ENCODE peak calls at places on chromosomes 13 and 19, in nine cellular contexts. One of them, this sample, is unnamed.

GRCh38 chr19:39934584-39935233 is at the start of gene FCGBP:
- DNase-seq in substantia nigra: no peak
- DNase-seq in fibroblast of lung: no peak
- DNase-seq in Peyer's patch: peak
- DNase-seq in AG04450: no peak
- DNase-seq in cardiac muscle cell: no peak
- DNase-seq in Panc1: no peak
- DNase-seq in H9: no peak
- DNase-seq in heart right ventricle: no peak
- DNase-seq in this sample: no peak

GRCh38 chr19:17117250-17117789 is 41.7 kb downstream of the MYO9B start:
- DNase-seq in substantia nigra: peak
- DNase-seq in fibroblast of lung: no peak
- DNase-seq in Peyer's patch: no peak
- DNase-seq in AG04450: no peak
- DNase-seq in cardiac muscle cell: no peak
- DNase-seq in Panc1: no peak
- DNase-seq in H9: no peak
- DNase-seq in heart right ventricle: no peak
- DNase-seq in this sample: no peak

GRCh38 chr19:34067861-34068271 is 104.4 kb upstream of the LSM14A start:
- DNase-seq in substantia nigra: no peak
- DNase-seq in fibroblast of lung: peak
- DNase-seq in Peyer's patch: no peak
- DNase-seq in AG04450: no peak
- DNase-seq in cardiac muscle cell: no peak
- DNase-seq in Panc1: peak
- DNase-seq in H9: no peak
- DNase-seq in heart right ventricle: no peak
- DNase-seq in this sample: no peak

GRCh38 chr19:3643592-3644313 is 17.2 kb upstream of the CACTIN start:
- DNase-seq in substantia nigra: no peak
- DNase-seq in fibroblast of lung: no peak
- DNase-seq in Peyer's patch: no peak
- DNase-seq in AG04450: no peak
- DNase-seq in cardiac muscle cell: no peak
- DNase-seq in Panc1: no peak
- DNase-seq in H9: no peak
- DNase-seq in heart right ventricle: no peak
- DNase-seq in this sample: no peak

GRCh38 chr19:45528744-45529453 is 21.6 kb downstream of the VASP start:
- DNase-seq in substantia nigra: no peak
- DNase-seq in fibroblast of lung: peak
- DNase-seq in Peyer's patch: peak
- DNase-seq in AG04450: no peak
- DNase-seq in cardiac muscle cell: peak
- DNase-seq in Panc1: no peak
- DNase-seq in H9: peak
- DNase-seq in heart right ventricle: no peak
- DNase-seq in this sample: no peak

GRCh38 chr13:67351915-67352314 is 121.8 kb upstream of the PCDH9 start:
- DNase-seq in substantia nigra: no peak
- DNase-seq in fibroblast of lung: peak
- DNase-seq in Peyer's patch: no peak
- DNase-seq in AG04450: no peak
- DNase-seq in cardiac muscle cell: no peak
- DNase-seq in Panc1: no peak
- DNase-seq in H9: no peak
- DNase-seq in heart right ventricle: no peak
- DNase-seq in this sample: no peak

GRCh38 chr13:94362411-94362909 is 117.0 kb downstream of the DCT start:
- DNase-seq in substantia nigra: peak
- DNase-seq in fibroblast of lung: peak
- DNase-seq in Peyer's patch: no peak
- DNase-seq in AG04450: peak
- DNase-seq in cardiac muscle cell: peak
- DNase-seq in Panc1: peak
- DNase-seq in H9: peak
- DNase-seq in heart right ventricle: no peak
- DNase-seq in this sample: peak

GRCh38 chr19:49497047-49497789 is 984 bp downstream of the RPS11 start:
- DNase-seq in substantia nigra: peak
- DNase-seq in fibroblast of lung: peak
- DNase-seq in Peyer's patch: peak
- DNase-seq in AG04450: no peak
- DNase-seq in cardiac muscle cell: peak
- DNase-seq in Panc1: no peak
- DNase-seq in H9: peak
- DNase-seq in heart right ventricle: peak
- DNase-seq in this sample: no peak

GRCh38 chr13:97234742-97235141 is 12.6 kb downstream of the MBNL2 start:
- DNase-seq in substantia nigra: no peak
- DNase-seq in fibroblast of lung: no peak
- DNase-seq in Peyer's patch: no peak
- DNase-seq in AG04450: no peak
- DNase-seq in cardiac muscle cell: no peak
- DNase-seq in Panc1: no peak
- DNase-seq in H9: no peak
- DNase-seq in heart right ventricle: no peak
- DNase-seq in this sample: no peak

GRCh38 chr19:3366104-3366760 is at the start of gene NFIC:
- DNase-seq in substantia nigra: peak
- DNase-seq in fibroblast of lung: peak
- DNase-seq in Peyer's patch: peak
- DNase-seq in AG04450: no peak
- DNase-seq in cardiac muscle cell: peak
- DNase-seq in Panc1: no peak
- DNase-seq in H9: peak
- DNase-seq in heart right ventricle: peak
- DNase-seq in this sample: no peak

GRCh38 chr13:88411696-88412095 is 740.5 kb downstream of the SLITRK5 start:
- DNase-seq in substantia nigra: no peak
- DNase-seq in fibroblast of lung: no peak
- DNase-seq in Peyer's patch: no peak
- DNase-seq in AG04450: no peak
- DNase-seq in cardiac muscle cell: no peak
- DNase-seq in Panc1: no peak
- DNase-seq in H9: no peak
- DNase-seq in heart right ventricle: no peak
- DNase-seq in this sample: no peak

GRCh38 chr13:89457977-89458376 is 1786.8 kb downstream of the SLITRK5 start:
- DNase-seq in substantia nigra: no peak
- DNase-seq in fibroblast of lung: peak
- DNase-seq in Peyer's patch: no peak
- DNase-seq in AG04450: peak
- DNase-seq in cardiac muscle cell: peak
- DNase-seq in Panc1: no peak
- DNase-seq in H9: no peak
- DNase-seq in heart right ventricle: no peak
- DNase-seq in this sample: peak

GRCh38 chr13:20160346-20161274 is at the start of gene GJA3:
- DNase-seq in substantia nigra: no peak
- DNase-seq in fibroblast of lung: peak
- DNase-seq in Peyer's patch: no peak
- DNase-seq in AG04450: no peak
- DNase-seq in cardiac muscle cell: peak
- DNase-seq in Panc1: no peak
- DNase-seq in H9: peak
- DNase-seq in heart right ventricle: peak
- DNase-seq in this sample: no peak

GRCh38 chr19:11425719-11426457 is 6.8 kb upstream of the RGL3 start:
- DNase-seq in substantia nigra: no peak
- DNase-seq in fibroblast of lung: no peak
- DNase-seq in Peyer's patch: no peak
- DNase-seq in AG04450: no peak
- DNase-seq in cardiac muscle cell: no peak
- DNase-seq in Panc1: no peak
- DNase-seq in H9: peak
- DNase-seq in heart right ventricle: no peak
- DNase-seq in this sample: no peak

GRCh38 chr13:94552095-94552494 is 43.9 kb downstream of the TGDS start:
- DNase-seq in substantia nigra: no peak
- DNase-seq in fibroblast of lung: no peak
- DNase-seq in Peyer's patch: no peak
- DNase-seq in AG04450: no peak
- DNase-seq in cardiac muscle cell: no peak
- DNase-seq in Panc1: no peak
- DNase-seq in H9: no peak
- DNase-seq in heart right ventricle: no peak
- DNase-seq in this sample: no peak

GRCh38 chr13:36345438-36346221 is 564 bp downstream of the SPART start:
- DNase-seq in substantia nigra: peak
- DNase-seq in fibroblast of lung: peak
- DNase-seq in Peyer's patch: peak
- DNase-seq in AG04450: peak
- DNase-seq in cardiac muscle cell: peak
- DNase-seq in Panc1: no peak
- DNase-seq in H9: peak
- DNase-seq in heart right ventricle: peak
- DNase-seq in this sample: no peak

GRCh38 chr19:18939922-18940775 is 868 bp downstream of the HOMER3 start:
- DNase-seq in substantia nigra: peak
- DNase-seq in fibroblast of lung: peak
- DNase-seq in Peyer's patch: peak
- DNase-seq in AG04450: no peak
- DNase-seq in cardiac muscle cell: peak
- DNase-seq in Panc1: no peak
- DNase-seq in H9: peak
- DNase-seq in heart right ventricle: peak
- DNase-seq in this sample: no peak

DNA sequence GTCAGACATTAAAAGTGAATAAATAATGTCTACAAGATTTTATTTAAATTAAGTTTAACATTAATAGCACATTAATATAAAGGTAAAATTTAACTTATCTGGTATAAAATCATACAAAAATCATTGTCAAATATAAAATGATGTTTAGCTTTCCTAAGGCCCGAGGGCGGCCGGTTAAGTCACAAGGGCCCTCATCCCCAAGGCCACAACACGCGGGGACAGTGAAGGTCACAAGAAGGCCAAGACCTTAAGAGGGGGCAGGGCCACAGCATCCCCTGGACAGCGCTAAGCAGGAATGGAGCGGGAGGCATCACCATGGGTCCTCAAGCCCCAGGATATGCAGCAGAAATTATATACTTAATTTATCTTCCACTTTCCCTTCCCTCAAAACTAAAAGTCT is 62.7 kb upstream of the ZNF85 start:
- DNase-seq in substantia nigra: no peak
- DNase-seq in fibroblast of lung: no peak
- DNase-seq in Peyer's patch: no peak
- DNase-seq in AG04450: no peak
- DNase-seq in cardiac muscle cell: no peak
- DNase-seq in Panc1: no peak
- DNase-seq in H9: no peak
- DNase-seq in heart right ventricle: no peak
- DNase-seq in this sample: no peak
- H3K27ac ChIP-seq in substantia nigra: no peak
- H3K27ac ChIP-seq in fibroblast of lung: no peak
- H3K27ac ChIP-seq in Peyer's patch: no peak
- H3K27ac ChIP-seq in AG04450: no peak
- H3K27ac ChIP-seq in cardiac muscle cell: no peak
- H3K27ac ChIP-seq in Panc1: no peak
- H3K27ac ChIP-seq in H9: no peak
- H3K27ac ChIP-seq in heart right ventricle: no peak
- H3K27ac ChIP-seq in this sample: no peak

GRCh38 chr13:75705395-75705794 is 69.3 kb downstream of the LMO7 start:
- DNase-seq in substantia nigra: no peak
- DNase-seq in fibroblast of lung: peak
- DNase-seq in Peyer's patch: no peak
- DNase-seq in AG04450: no peak
- DNase-seq in cardiac muscle cell: no peak
- DNase-seq in Panc1: peak
- DNase-seq in H9: no peak
- DNase-seq in heart right ventricle: no peak
- DNase-seq in this sample: peak
- H3K27ac ChIP-seq in substantia nigra: no peak
- H3K27ac ChIP-seq in fibroblast of lung: peak
- H3K27ac ChIP-seq in Peyer's patch: peak
- H3K27ac ChIP-seq in AG04450: no peak
- H3K27ac ChIP-seq in cardiac muscle cell: no peak
- H3K27ac ChIP-seq in Panc1: peak
- H3K27ac ChIP-seq in H9: no peak
- H3K27ac ChIP-seq in heart right ventricle: no peak
- H3K27ac ChIP-seq in this sample: peak

GRCh38 chr19:57338798-57339378 is 12.2 kb upstream of the ZNF304 start:
- DNase-seq in substantia nigra: no peak
- DNase-seq in fibroblast of lung: peak
- DNase-seq in Peyer's patch: no peak
- DNase-seq in AG04450: no peak
- DNase-seq in cardiac muscle cell: no peak
- DNase-seq in Panc1: no peak
- DNase-seq in H9: no peak
- DNase-seq in heart right ventricle: no peak
- DNase-seq in this sample: no peak
- H3K27ac ChIP-seq in substantia nigra: no peak
- H3K27ac ChIP-seq in fibroblast of lung: no peak
- H3K27ac ChIP-seq in Peyer's patch: no peak
- H3K27ac ChIP-seq in AG04450: no peak
- H3K27ac ChIP-seq in cardiac muscle cell: peak
- H3K27ac ChIP-seq in Panc1: no peak
- H3K27ac ChIP-seq in H9: no peak
- H3K27ac ChIP-seq in heart right ventricle: peak
- H3K27ac ChIP-seq in this sample: no peak

GRCh38 chr19:13078897-13079541 is 23.6 kb downstream of the LYL1 start:
- DNase-seq in substantia nigra: no peak
- DNase-seq in fibroblast of lung: peak
- DNase-seq in Peyer's patch: no peak
- DNase-seq in AG04450: no peak
- DNase-seq in cardiac muscle cell: no peak
- DNase-seq in Panc1: no peak
- DNase-seq in H9: no peak
- DNase-seq in heart right ventricle: peak
- DNase-seq in this sample: no peak
- H3K27ac ChIP-seq in substantia nigra: peak
- H3K27ac ChIP-seq in fibroblast of lung: peak
- H3K27ac ChIP-seq in Peyer's patch: peak
- H3K27ac ChIP-seq in AG04450: peak
- H3K27ac ChIP-seq in cardiac muscle cell: no peak
- H3K27ac ChIP-seq in Panc1: peak
- H3K27ac ChIP-seq in H9: no peak
- H3K27ac ChIP-seq in heart right ventricle: peak
- H3K27ac ChIP-seq in this sample: no peak

DNA sequence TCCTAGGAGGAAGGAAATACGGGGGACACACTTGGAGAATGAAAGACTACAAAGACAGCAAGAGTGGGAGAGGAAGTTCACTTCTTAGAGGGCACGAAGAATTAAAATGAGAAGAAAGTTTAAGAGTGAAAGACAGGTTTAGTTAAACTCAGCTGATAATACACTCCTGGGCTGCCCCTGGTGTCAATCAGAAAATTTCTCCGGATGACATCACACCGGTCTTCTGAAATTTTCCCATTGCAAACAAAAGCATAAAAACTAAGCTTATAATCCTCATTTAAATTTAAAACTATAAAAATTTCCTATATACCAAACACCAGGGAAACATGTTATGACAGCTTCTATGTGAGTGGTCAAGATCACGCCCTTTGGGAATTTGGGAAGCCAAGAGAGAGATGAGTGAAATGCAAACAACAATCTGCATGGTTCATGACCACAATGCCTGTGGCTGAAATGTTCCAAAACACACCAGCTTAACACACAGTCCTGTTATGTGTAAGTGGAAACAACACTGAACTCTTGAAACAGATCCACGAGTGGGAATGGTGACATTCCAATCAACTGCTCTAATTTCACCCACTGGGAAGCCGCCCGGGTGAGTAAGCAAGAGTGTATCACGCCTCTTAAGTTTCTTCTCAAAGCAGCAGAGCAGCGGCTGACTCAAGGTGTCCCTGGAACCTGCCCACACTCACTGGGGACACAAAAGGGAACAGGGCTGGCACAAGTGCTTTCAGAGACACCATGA is 49.0 kb downstream of the BRD4 start:
- DNase-seq in substantia nigra: no peak
- DNase-seq in fibroblast of lung: peak
- DNase-seq in Peyer's patch: no peak
- DNase-seq in AG04450: peak
- DNase-seq in cardiac muscle cell: peak
- DNase-seq in Panc1: no peak
- DNase-seq in H9: no peak
- DNase-seq in heart right ventricle: no peak
- DNase-seq in this sample: no peak
- H3K27ac ChIP-seq in substantia nigra: no peak
- H3K27ac ChIP-seq in fibroblast of lung: peak
- H3K27ac ChIP-seq in Peyer's patch: peak
- H3K27ac ChIP-seq in AG04450: peak
- H3K27ac ChIP-seq in cardiac muscle cell: peak
- H3K27ac ChIP-seq in Panc1: peak
- H3K27ac ChIP-seq in H9: no peak
- H3K27ac ChIP-seq in heart right ventricle: peak
- H3K27ac ChIP-seq in this sample: peak